ENCODE peak calls at places on chromosome 12, in six cellular contexts. One of them, this sample, is unnamed.

GRCh38 chr12:68609955-68610434 is 704 bp upstream of the RAP1B start:
- DNase-seq in prostate gland: peak
- DNase-seq in neural crest cell: no peak
- DNase-seq in fibroblast of pulmonary artery: peak
- DNase-seq in Peyer's patch: no peak
- DNase-seq in testis: peak
- DNase-seq in this sample: peak

GRCh38 chr12:530308-530707 is 70.6 kb downstream of the B4GALNT3 start:
- DNase-seq in testis: no peak
- DNase-seq in neural crest cell: no peak
- DNase-seq in fibroblast of pulmonary artery: no peak
- DNase-seq in prostate gland: no peak
- DNase-seq in Peyer's patch: no peak
- DNase-seq in this sample: no peak

GRCh38 chr12:110165540-110166159 is 41.5 kb downstream of the IFT81 start:
- DNase-seq in prostate gland: no peak
- DNase-seq in neural crest cell: no peak
- DNase-seq in Peyer's patch: no peak
- DNase-seq in testis: no peak
- DNase-seq in fibroblast of pulmonary artery: no peak
- DNase-seq in this sample: no peak

GRCh38 chr12:93128332-93128707 is 199.2 kb upstream of the EEA1 start:
- DNase-seq in testis: no peak
- DNase-seq in neural crest cell: no peak
- DNase-seq in prostate gland: peak
- DNase-seq in fibroblast of pulmonary artery: no peak
- DNase-seq in Peyer's patch: no peak
- DNase-seq in this sample: no peak

GRCh38 chr12:55818886-55819285 is 1.0 kb downstream of the ORMDL2 start:
- DNase-seq in testis: no peak
- DNase-seq in fibroblast of pulmonary artery: no peak
- DNase-seq in Peyer's patch: no peak
- DNase-seq in neural crest cell: no peak
- DNase-seq in prostate gland: no peak
- DNase-seq in this sample: no peak

GRCh38 chr12:113591480-113591971 is 119.9 kb upstream of the LHX5 start:
- DNase-seq in Peyer's patch: no peak
- DNase-seq in testis: no peak
- DNase-seq in prostate gland: no peak
- DNase-seq in neural crest cell: no peak
- DNase-seq in fibroblast of pulmonary artery: no peak
- DNase-seq in this sample: peak

GRCh38 chr12:88084210-88084609 is 55.0 kb upstream of the C12orf50 start:
- DNase-seq in testis: no peak
- DNase-seq in fibroblast of pulmonary artery: no peak
- DNase-seq in prostate gland: no peak
- DNase-seq in neural crest cell: no peak
- DNase-seq in Peyer's patch: no peak
- DNase-seq in this sample: no peak

GRCh38 chr12:104352106-104352713 is 48.7 kb downstream of the EID3 start:
- DNase-seq in prostate gland: no peak
- DNase-seq in testis: no peak
- DNase-seq in fibroblast of pulmonary artery: peak
- DNase-seq in Peyer's patch: no peak
- DNase-seq in neural crest cell: no peak
- DNase-seq in this sample: no peak

GRCh38 chr12:16756833-16757552 is 151.0 kb upstream of the LMO3 start:
- DNase-seq in prostate gland: no peak
- DNase-seq in neural crest cell: no peak
- DNase-seq in fibroblast of pulmonary artery: no peak
- DNase-seq in Peyer's patch: no peak
- DNase-seq in testis: no peak
- DNase-seq in this sample: no peak

GRCh38 chr12:113204806-113205205 is 16.5 kb upstream of the TPCN1 start:
- DNase-seq in neural crest cell: no peak
- DNase-seq in testis: peak
- DNase-seq in fibroblast of pulmonary artery: no peak
- DNase-seq in prostate gland: no peak
- DNase-seq in Peyer's patch: no peak
- DNase-seq in this sample: no peak

GRCh38 chr12:30753761-30754382 is 879 bp downstream of the CAPRIN2 start:
- DNase-seq in testis: no peak
- DNase-seq in prostate gland: no peak
- DNase-seq in fibroblast of pulmonary artery: peak
- DNase-seq in Peyer's patch: no peak
- DNase-seq in neural crest cell: no peak
- DNase-seq in this sample: no peak

GRCh38 chr12:47391566-47391965 is 311.8 kb upstream of the AMIGO2 start:
- DNase-seq in prostate gland: no peak
- DNase-seq in neural crest cell: no peak
- DNase-seq in testis: no peak
- DNase-seq in fibroblast of pulmonary artery: no peak
- DNase-seq in Peyer's patch: no peak
- DNase-seq in this sample: peak

GRCh38 chr12:53219116-53219955 is 12.3 kb upstream of the ITGB7 start:
- DNase-seq in fibroblast of pulmonary artery: peak
- DNase-seq in testis: no peak
- DNase-seq in Peyer's patch: peak
- DNase-seq in prostate gland: no peak
- DNase-seq in neural crest cell: no peak
- DNase-seq in this sample: peak

GRCh38 chr12:52260351-52261210 is 13.9 kb upstream of the KRT86 start:
- DNase-seq in prostate gland: no peak
- DNase-seq in Peyer's patch: no peak
- DNase-seq in fibroblast of pulmonary artery: no peak
- DNase-seq in neural crest cell: no peak
- DNase-seq in testis: no peak
- DNase-seq in this sample: no peak

GRCh38 chr12:5745251-5745888 is 199.7 kb downstream of the ANO2 start:
- DNase-seq in neural crest cell: peak
- DNase-seq in Peyer's patch: peak
- DNase-seq in prostate gland: peak
- DNase-seq in fibroblast of pulmonary artery: peak
- DNase-seq in testis: peak
- DNase-seq in this sample: peak

GRCh38 chr12:116288735-116289134 is 11.2 kb upstream of the MED13L start:
- DNase-seq in testis: no peak
- DNase-seq in fibroblast of pulmonary artery: no peak
- DNase-seq in Peyer's patch: no peak
- DNase-seq in prostate gland: no peak
- DNase-seq in neural crest cell: no peak
- DNase-seq in this sample: no peak

GRCh38 chr12:10956085-10956484 is 17.0 kb upstream of the TAS2R14 start:
- DNase-seq in fibroblast of pulmonary artery: no peak
- DNase-seq in prostate gland: no peak
- DNase-seq in neural crest cell: no peak
- DNase-seq in testis: no peak
- DNase-seq in Peyer's patch: no peak
- DNase-seq in this sample: no peak

GRCh38 chr12:82596484-82596883 is 90.2 kb upstream of the TMTC2 start:
- DNase-seq in neural crest cell: no peak
- DNase-seq in prostate gland: no peak
- DNase-seq in Peyer's patch: no peak
- DNase-seq in fibroblast of pulmonary artery: no peak
- DNase-seq in testis: no peak
- DNase-seq in this sample: no peak

DNA sequence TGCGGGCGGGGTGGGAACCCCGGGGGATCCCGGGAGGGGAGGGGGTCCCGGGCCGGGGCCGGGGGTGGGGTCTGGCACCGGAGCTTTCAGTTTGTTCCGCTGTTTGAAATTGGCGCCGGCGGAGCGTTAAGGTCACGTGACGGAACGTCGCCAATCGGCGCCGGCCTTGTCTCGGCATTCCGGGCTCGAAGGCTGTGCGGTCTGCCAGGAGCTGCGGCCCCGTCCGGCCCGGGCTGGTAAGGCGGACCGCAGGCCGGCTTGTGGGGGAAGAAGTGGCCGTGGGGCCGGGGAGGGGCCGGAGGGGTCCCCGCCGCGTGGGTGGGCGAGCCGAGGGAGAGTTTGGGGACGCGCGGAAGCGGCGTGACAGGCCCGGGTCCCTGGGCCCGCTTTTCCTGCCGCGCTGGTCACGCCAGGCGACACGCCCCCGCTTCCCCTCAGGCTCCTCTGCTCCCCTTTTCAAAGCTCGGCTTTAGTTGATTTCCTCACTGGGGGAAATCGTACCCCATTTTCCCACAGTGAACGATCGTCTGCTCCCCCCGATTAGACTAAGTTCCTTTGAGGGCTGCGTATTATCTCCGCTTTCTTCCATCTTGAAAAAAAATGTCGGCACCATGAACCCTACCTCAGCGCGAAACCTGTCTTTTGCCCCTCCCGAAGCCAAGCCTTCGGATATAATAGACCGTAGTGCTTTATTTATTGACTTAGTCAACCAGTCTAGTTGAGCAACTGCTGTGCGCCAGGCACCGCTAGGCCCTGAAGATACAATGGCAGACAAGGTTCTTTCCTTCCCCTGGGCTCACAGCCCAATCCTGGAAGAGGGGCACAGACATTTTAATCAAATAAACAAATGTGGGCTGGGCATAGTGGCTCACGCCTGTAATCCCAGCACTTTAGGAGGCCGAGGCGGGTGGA is at the start of the genes FOXM1 and RHNO1:
- DNase-seq in testis: peak
- DNase-seq in Peyer's patch: peak
- DNase-seq in prostate gland: peak
- DNase-seq in neural crest cell: peak
- DNase-seq in fibroblast of pulmonary artery: peak
- DNase-seq in this sample: peak
- TF ChIP-seq CTCF in testis: no peak
- TF ChIP-seq CTCF in Peyer's patch: no peak
- TF ChIP-seq CTCF in prostate gland: no peak
- TF ChIP-seq CTCF in neural crest cell: no peak
- TF ChIP-seq CTCF in fibroblast of pulmonary artery: no peak
- TF ChIP-seq CTCF in this sample: no peak

GRCh38 chr12:131044760-131045381 is 91.2 kb downstream of the ADGRD1 start:
- DNase-seq in neural crest cell: no peak
- DNase-seq in Peyer's patch: peak
- DNase-seq in fibroblast of pulmonary artery: no peak
- DNase-seq in prostate gland: no peak
- DNase-seq in testis: no peak
- DNase-seq in this sample: no peak

GRCh38 chr12:131043401-131043871 is 89.7 kb downstream of the ADGRD1 start:
- DNase-seq in testis: no peak
- DNase-seq in neural crest cell: no peak
- DNase-seq in fibroblast of pulmonary artery: no peak
- DNase-seq in prostate gland: no peak
- DNase-seq in Peyer's patch: peak
- DNase-seq in this sample: no peak

GRCh38 chr12:131042848-131043245 is 89.1 kb downstream of the ADGRD1 start:
- DNase-seq in testis: peak
- DNase-seq in neural crest cell: no peak
- DNase-seq in fibroblast of pulmonary artery: no peak
- DNase-seq in prostate gland: no peak
- DNase-seq in Peyer's patch: peak
- DNase-seq in this sample: no peak

GRCh38 chr12:131045705-131046460 is 92.2 kb downstream of the ADGRD1 start:
- DNase-seq in neural crest cell: no peak
- DNase-seq in fibroblast of pulmonary artery: no peak
- DNase-seq in Peyer's patch: no peak
- DNase-seq in prostate gland: no peak
- DNase-seq in testis: no peak
- DNase-seq in this sample: no peak

GRCh38 chr12:131044136-131044535 is 90.4 kb downstream of the ADGRD1 start:
- DNase-seq in fibroblast of pulmonary artery: no peak
- DNase-seq in neural crest cell: no peak
- DNase-seq in prostate gland: no peak
- DNase-seq in testis: no peak
- DNase-seq in Peyer's patch: no peak
- DNase-seq in this sample: no peak
- TF ChIP-seq CTCF in fibroblast of pulmonary artery: no peak
- TF ChIP-seq CTCF in neural crest cell: no peak
- TF ChIP-seq CTCF in prostate gland: no peak
- TF ChIP-seq CTCF in testis: no peak
- TF ChIP-seq CTCF in Peyer's patch: no peak
- TF ChIP-seq CTCF in this sample: no peak

GRCh38 chr12:48979602-48980388 is 1.7 kb downstream of the WNT1 start:
- DNase-seq in testis: no peak
- DNase-seq in neural crest cell: no peak
- DNase-seq in Peyer's patch: no peak
- DNase-seq in prostate gland: no peak
- DNase-seq in fibroblast of pulmonary artery: no peak
- DNase-seq in this sample: peak

GRCh38 chr12:48980389-48980952 is 2.3 kb downstream of the WNT1 start:
- DNase-seq in Peyer's patch: peak
- DNase-seq in neural crest cell: no peak
- DNase-seq in testis: no peak
- DNase-seq in fibroblast of pulmonary artery: no peak
- DNase-seq in prostate gland: no peak
- DNase-seq in this sample: peak

GRCh38 chr12:48981757-48982157 is 3.6 kb downstream of the WNT1 start:
- DNase-seq in neural crest cell: no peak
- DNase-seq in fibroblast of pulmonary artery: no peak
- DNase-seq in testis: no peak
- DNase-seq in prostate gland: no peak
- DNase-seq in Peyer's patch: no peak
- DNase-seq in this sample: no peak

GRCh38 chr12:48982397-48983080 is 4.4 kb downstream of the WNT1 start:
- DNase-seq in fibroblast of pulmonary artery: no peak
- DNase-seq in prostate gland: no peak
- DNase-seq in Peyer's patch: no peak
- DNase-seq in neural crest cell: no peak
- DNase-seq in testis: no peak
- DNase-seq in this sample: no peak

DNA sequence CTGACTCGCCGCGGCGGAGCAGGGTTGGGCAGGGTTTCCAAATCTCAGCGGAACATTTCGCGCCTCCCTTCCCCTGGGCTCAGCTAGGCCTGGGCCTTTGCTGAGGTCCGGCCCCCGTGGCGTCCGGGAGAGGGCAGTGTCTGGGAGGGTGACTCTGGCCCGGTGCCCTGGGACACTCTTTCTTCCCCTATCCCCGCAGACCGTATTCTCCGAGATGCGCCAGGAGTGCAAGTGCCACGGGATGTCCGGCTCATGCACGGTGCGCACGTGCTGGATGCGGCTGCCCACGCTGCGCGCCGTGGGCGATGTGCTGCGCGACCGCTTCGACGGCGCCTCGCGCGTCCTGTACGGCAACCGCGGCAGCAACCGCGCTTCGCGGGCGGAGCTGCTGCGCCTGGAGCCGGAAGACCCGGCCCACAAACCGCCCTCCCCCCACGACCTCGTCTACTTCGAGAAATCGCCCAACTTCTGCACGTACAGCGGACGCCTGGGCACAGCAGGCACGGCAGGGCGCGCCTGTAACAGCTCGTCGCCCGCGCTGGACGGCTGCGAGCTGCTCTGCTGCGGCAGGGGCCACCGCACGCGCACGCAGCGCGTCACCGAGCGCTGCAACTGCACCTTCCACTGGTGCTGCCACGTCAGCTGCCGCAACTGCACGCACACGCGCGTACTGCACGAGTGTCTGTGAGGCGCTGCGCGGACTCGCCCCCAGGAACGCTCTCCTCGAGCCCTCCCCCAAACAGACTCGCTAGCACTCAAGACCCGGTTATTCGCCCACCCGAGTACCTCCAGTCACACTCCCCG is 3.0 kb downstream of the WNT1 start:
- DNase-seq in neural crest cell: no peak
- DNase-seq in Peyer's patch: no peak
- DNase-seq in testis: no peak
- DNase-seq in fibroblast of pulmonary artery: no peak
- DNase-seq in prostate gland: no peak
- DNase-seq in this sample: peak
- TF ChIP-seq CTCF in neural crest cell: no peak
- TF ChIP-seq CTCF in Peyer's patch: no peak
- TF ChIP-seq CTCF in testis: no peak
- TF ChIP-seq CTCF in fibroblast of pulmonary artery: no peak
- TF ChIP-seq CTCF in prostate gland: no peak
- TF ChIP-seq CTCF in this sample: no peak

GRCh38 chr12:25971675-25972035 is 13.2 kb downstream of the RASSF8 start:
- DNase-seq in prostate gland: no peak
- DNase-seq in neural crest cell: no peak
- DNase-seq in Peyer's patch: no peak
- DNase-seq in testis: no peak
- DNase-seq in fibroblast of pulmonary artery: no peak
- DNase-seq in this sample: no peak
- TF ChIP-seq CTCF in prostate gland: no peak
- TF ChIP-seq CTCF in neural crest cell: no peak
- TF ChIP-seq CTCF in Peyer's patch: no peak
- TF ChIP-seq CTCF in testis: no peak
- TF ChIP-seq CTCF in fibroblast of pulmonary artery: no peak
- TF ChIP-seq CTCF in this sample: no peak